ENCODE peak calls at places on chromosomes 16 and 17, in ten cellular contexts. One of them, this sample, is unnamed.

GRCh38 chr17:5135726-5136579 is 20.1 kb downstream of the USP6 start:
- DNase-seq in right atrium auricular region: peak; percentile 50
- DNase-seq in PC-3: no peak
- DNase-seq in thoracic aorta: no peak
- DNase-seq in gastrocnemius medialis: no peak
- DNase-seq in HAP-1: no peak
- DNase-seq in MG63: no peak
- DNase-seq in esophagus squamous epithelium: no peak
- DNase-seq in PC-9: no peak
- DNase-seq in BE2C: no peak
- DNase-seq in this sample: no peak

GRCh38 chr17:37490022-37490587 is 414 bp downstream of the DUSP14 start:
- DNase-seq in right atrium auricular region: no peak
- DNase-seq in PC-3: peak; percentile 38
- DNase-seq in thoracic aorta: no peak
- DNase-seq in gastrocnemius medialis: peak; percentile 13
- DNase-seq in HAP-1: peak; percentile 52
- DNase-seq in MG63: peak; percentile 83
- DNase-seq in esophagus squamous epithelium: no peak
- DNase-seq in PC-9: no peak
- DNase-seq in BE2C: peak; percentile 86
- DNase-seq in this sample: peak; percentile 67

GRCh38 chr17:31443386-31443785 is 51.9 kb downstream of the RAB11FIP4 start:
- DNase-seq in right atrium auricular region: no peak
- DNase-seq in PC-3: no peak
- DNase-seq in thoracic aorta: no peak
- DNase-seq in gastrocnemius medialis: no peak
- DNase-seq in HAP-1: no peak
- DNase-seq in MG63: no peak
- DNase-seq in esophagus squamous epithelium: no peak
- DNase-seq in PC-9: no peak
- DNase-seq in BE2C: no peak
- DNase-seq in this sample: no peak

GRCh38 chr17:67032985-67033384 is 11.4 kb upstream of the CACNG1 start:
- DNase-seq in right atrium auricular region: no peak
- DNase-seq in PC-3: no peak
- DNase-seq in thoracic aorta: no peak
- DNase-seq in gastrocnemius medialis: no peak
- DNase-seq in HAP-1: no peak
- DNase-seq in MG63: no peak
- DNase-seq in esophagus squamous epithelium: no peak
- DNase-seq in PC-9: no peak
- DNase-seq in BE2C: no peak
- DNase-seq in this sample: no peak

GRCh38 chr16:65071371-65072311 is 50.2 kb downstream of the CDH11 start:
- DNase-seq in right atrium auricular region: peak; percentile 79
- DNase-seq in PC-3: peak; percentile 42
- DNase-seq in thoracic aorta: peak; percentile 10
- DNase-seq in gastrocnemius medialis: peak; percentile 86
- DNase-seq in HAP-1: no peak
- DNase-seq in MG63: peak; percentile 60
- DNase-seq in esophagus squamous epithelium: no peak
- DNase-seq in PC-9: no peak
- DNase-seq in BE2C: no peak
- DNase-seq in this sample: peak; percentile 21

GRCh38 chr17:80453980-80454556 is 22.3 kb downstream of the NPTX1 start:
- DNase-seq in right atrium auricular region: no peak
- DNase-seq in PC-3: no peak
- DNase-seq in thoracic aorta: no peak
- DNase-seq in gastrocnemius medialis: no peak
- DNase-seq in HAP-1: no peak
- DNase-seq in MG63: no peak
- DNase-seq in esophagus squamous epithelium: no peak
- DNase-seq in PC-9: no peak
- DNase-seq in BE2C: no peak
- DNase-seq in this sample: no peak

GRCh38 chr17:1090454-1091189 is 89.2 kb downstream of the ABR start:
- DNase-seq in right atrium auricular region: no peak
- DNase-seq in PC-3: no peak
- DNase-seq in thoracic aorta: no peak
- DNase-seq in gastrocnemius medialis: no peak
- DNase-seq in HAP-1: no peak
- DNase-seq in MG63: no peak
- DNase-seq in esophagus squamous epithelium: no peak
- DNase-seq in PC-9: no peak
- DNase-seq in BE2C: no peak
- DNase-seq in this sample: no peak

GRCh38 chr17:49214665-49215360 is 4.3 kb downstream of the ABI3 start:
- DNase-seq in right atrium auricular region: no peak
- DNase-seq in PC-3: no peak
- DNase-seq in thoracic aorta: no peak
- DNase-seq in gastrocnemius medialis: no peak
- DNase-seq in HAP-1: no peak
- DNase-seq in MG63: peak; percentile 33
- DNase-seq in esophagus squamous epithelium: no peak
- DNase-seq in PC-9: no peak
- DNase-seq in BE2C: no peak
- DNase-seq in this sample: peak; percentile 32

GRCh38 chr16:49362230-49362629 is 11.4 kb upstream of the C16orf78 start:
- DNase-seq in right atrium auricular region: no peak
- DNase-seq in PC-3: no peak
- DNase-seq in thoracic aorta: no peak
- DNase-seq in gastrocnemius medialis: no peak
- DNase-seq in HAP-1: no peak
- DNase-seq in MG63: no peak
- DNase-seq in esophagus squamous epithelium: no peak
- DNase-seq in PC-9: no peak
- DNase-seq in BE2C: no peak
- DNase-seq in this sample: no peak

GRCh38 chr16:19835989-19836421 is 48.6 kb downstream of the GPRC5B start:
- DNase-seq in right atrium auricular region: no peak
- DNase-seq in PC-3: no peak
- DNase-seq in thoracic aorta: no peak
- DNase-seq in gastrocnemius medialis: no peak
- DNase-seq in HAP-1: no peak
- DNase-seq in MG63: no peak
- DNase-seq in esophagus squamous epithelium: no peak
- DNase-seq in PC-9: no peak
- DNase-seq in BE2C: no peak
- DNase-seq in this sample: no peak

GRCh38 chr17:66764559-66764958 is 70.4 kb upstream of the CACNG5 start:
- DNase-seq in right atrium auricular region: no peak
- DNase-seq in PC-3: no peak
- DNase-seq in thoracic aorta: no peak
- DNase-seq in gastrocnemius medialis: no peak
- DNase-seq in HAP-1: no peak
- DNase-seq in MG63: no peak
- DNase-seq in esophagus squamous epithelium: no peak
- DNase-seq in PC-9: no peak
- DNase-seq in BE2C: peak; percentile 86
- DNase-seq in this sample: no peak

GRCh38 chr17:15738066-15738465 is 6.0 kb downstream of the TBC1D26 start:
- DNase-seq in right atrium auricular region: no peak
- DNase-seq in PC-3: no peak
- DNase-seq in thoracic aorta: no peak
- DNase-seq in gastrocnemius medialis: no peak
- DNase-seq in HAP-1: no peak
- DNase-seq in MG63: no peak
- DNase-seq in esophagus squamous epithelium: no peak
- DNase-seq in PC-9: no peak
- DNase-seq in BE2C: no peak
- DNase-seq in this sample: no peak

GRCh38 chr16:27773344-27773743 is 223.4 kb downstream of the KATNIP start:
- DNase-seq in right atrium auricular region: no peak
- DNase-seq in PC-3: no peak
- DNase-seq in thoracic aorta: no peak
- DNase-seq in gastrocnemius medialis: no peak
- DNase-seq in HAP-1: no peak
- DNase-seq in MG63: no peak
- DNase-seq in esophagus squamous epithelium: no peak
- DNase-seq in PC-9: no peak
- DNase-seq in BE2C: no peak
- DNase-seq in this sample: no peak

GRCh38 chr17:8621585-8621984 is 8.9 kb downstream of the MYH10 start:
- DNase-seq in right atrium auricular region: no peak
- DNase-seq in PC-3: no peak
- DNase-seq in thoracic aorta: no peak
- DNase-seq in gastrocnemius medialis: no peak
- DNase-seq in HAP-1: no peak
- DNase-seq in MG63: no peak
- DNase-seq in esophagus squamous epithelium: no peak
- DNase-seq in PC-9: no peak
- DNase-seq in BE2C: no peak
- DNase-seq in this sample: no peak

GRCh38 chr17:34725008-34725407 is 145.6 kb downstream of the TMEM132E start:
- DNase-seq in right atrium auricular region: no peak
- DNase-seq in PC-3: no peak
- DNase-seq in thoracic aorta: no peak
- DNase-seq in gastrocnemius medialis: no peak
- DNase-seq in HAP-1: no peak
- DNase-seq in MG63: no peak
- DNase-seq in esophagus squamous epithelium: no peak
- DNase-seq in PC-9: no peak
- DNase-seq in BE2C: no peak
- DNase-seq in this sample: no peak

GRCh38 chr17:69540356-69540755 is 125.9 kb downstream of the MAP2K6 start:
- DNase-seq in right atrium auricular region: no peak
- DNase-seq in PC-3: no peak
- DNase-seq in thoracic aorta: no peak
- DNase-seq in gastrocnemius medialis: no peak
- DNase-seq in HAP-1: no peak
- DNase-seq in MG63: no peak
- DNase-seq in esophagus squamous epithelium: no peak
- DNase-seq in PC-9: no peak
- DNase-seq in BE2C: no peak
- DNase-seq in this sample: no peak

GRCh38 chr16:89668790-89669158 is 11.1 kb downstream of the SPATA33 start:
- DNase-seq in right atrium auricular region: no peak
- DNase-seq in PC-3: no peak
- DNase-seq in thoracic aorta: no peak
- DNase-seq in gastrocnemius medialis: no peak
- DNase-seq in HAP-1: no peak
- DNase-seq in MG63: no peak
- DNase-seq in esophagus squamous epithelium: no peak
- DNase-seq in PC-9: no peak
- DNase-seq in BE2C: no peak
- DNase-seq in this sample: no peak
- H3K4me3 ChIP-seq in right atrium auricular region: no peak overlapping the region
- H3K4me3 ChIP-seq in PC-3: no peak overlapping the region
- H3K4me3 ChIP-seq in thoracic aorta: no peak overlapping the region
- H3K4me3 ChIP-seq in gastrocnemius medialis: no peak overlapping the region
- H3K4me3 ChIP-seq in HAP-1: no peak overlapping the region
- H3K4me3 ChIP-seq in MG63: no peak overlapping the region
- H3K4me3 ChIP-seq in esophagus squamous epithelium: no peak overlapping the region
- H3K4me3 ChIP-seq in PC-9: no peak overlapping the region
- H3K4me3 ChIP-seq in BE2C: no peak overlapping the region
- H3K4me3 ChIP-seq in this sample: no peak overlapping the region

GRCh38 chr16:66921758-66922450 is 3.2 kb upstream of the CDH16 start:
- DNase-seq in right atrium auricular region: no peak
- DNase-seq in PC-3: no peak
- DNase-seq in thoracic aorta: no peak
- DNase-seq in gastrocnemius medialis: no peak
- DNase-seq in HAP-1: no peak
- DNase-seq in MG63: no peak
- DNase-seq in esophagus squamous epithelium: no peak
- DNase-seq in PC-9: no peak
- DNase-seq in BE2C: no peak
- DNase-seq in this sample: no peak
- H3K4me3 ChIP-seq in right atrium auricular region: peak overlapping the region; percentile 60
- H3K4me3 ChIP-seq in PC-3: no peak overlapping the region
- H3K4me3 ChIP-seq in thoracic aorta: no peak overlapping the region
- H3K4me3 ChIP-seq in gastrocnemius medialis: peak overlapping the region; percentile 12
- H3K4me3 ChIP-seq in HAP-1: no peak overlapping the region
- H3K4me3 ChIP-seq in MG63: no peak overlapping the region
- H3K4me3 ChIP-seq in esophagus squamous epithelium: no peak overlapping the region
- H3K4me3 ChIP-seq in PC-9: no peak overlapping the region
- H3K4me3 ChIP-seq in BE2C: no peak overlapping the region
- H3K4me3 ChIP-seq in this sample: peak overlapping the region; percentile 79

DNA sequence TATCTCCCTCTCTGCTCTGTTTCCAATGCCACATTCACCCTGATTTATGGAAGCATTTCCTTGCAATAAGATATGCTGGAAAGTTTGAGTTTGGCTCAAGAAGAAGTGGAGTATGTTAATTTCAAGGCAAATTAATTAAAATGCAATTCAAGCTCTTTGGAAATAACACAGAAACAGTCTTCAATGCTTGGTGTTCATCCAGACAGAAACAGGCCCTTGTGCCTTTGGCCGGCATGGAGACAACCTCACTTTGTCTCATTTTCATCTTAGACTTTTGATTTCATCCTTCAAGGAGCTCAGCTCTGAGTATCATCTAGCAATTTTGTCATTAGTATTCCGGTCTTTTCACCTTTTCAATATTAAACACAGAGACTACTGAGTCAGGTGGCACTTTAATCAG is 210.0 kb downstream of the C16orf95 start:
- DNase-seq in right atrium auricular region: no peak
- DNase-seq in PC-3: no peak
- DNase-seq in thoracic aorta: no peak
- DNase-seq in gastrocnemius medialis: no peak
- DNase-seq in HAP-1: no peak
- DNase-seq in MG63: no peak
- DNase-seq in esophagus squamous epithelium: no peak
- DNase-seq in PC-9: no peak
- DNase-seq in BE2C: no peak
- DNase-seq in this sample: no peak
- H3K4me3 ChIP-seq in right atrium auricular region: no peak overlapping the region
- H3K4me3 ChIP-seq in PC-3: no peak overlapping the region
- H3K4me3 ChIP-seq in thoracic aorta: no peak overlapping the region
- H3K4me3 ChIP-seq in gastrocnemius medialis: no peak overlapping the region
- H3K4me3 ChIP-seq in HAP-1: no peak overlapping the region
- H3K4me3 ChIP-seq in MG63: no peak overlapping the region
- H3K4me3 ChIP-seq in esophagus squamous epithelium: no peak overlapping the region
- H3K4me3 ChIP-seq in PC-9: no peak overlapping the region
- H3K4me3 ChIP-seq in BE2C: no peak overlapping the region
- H3K4me3 ChIP-seq in this sample: no peak overlapping the region

DNA sequence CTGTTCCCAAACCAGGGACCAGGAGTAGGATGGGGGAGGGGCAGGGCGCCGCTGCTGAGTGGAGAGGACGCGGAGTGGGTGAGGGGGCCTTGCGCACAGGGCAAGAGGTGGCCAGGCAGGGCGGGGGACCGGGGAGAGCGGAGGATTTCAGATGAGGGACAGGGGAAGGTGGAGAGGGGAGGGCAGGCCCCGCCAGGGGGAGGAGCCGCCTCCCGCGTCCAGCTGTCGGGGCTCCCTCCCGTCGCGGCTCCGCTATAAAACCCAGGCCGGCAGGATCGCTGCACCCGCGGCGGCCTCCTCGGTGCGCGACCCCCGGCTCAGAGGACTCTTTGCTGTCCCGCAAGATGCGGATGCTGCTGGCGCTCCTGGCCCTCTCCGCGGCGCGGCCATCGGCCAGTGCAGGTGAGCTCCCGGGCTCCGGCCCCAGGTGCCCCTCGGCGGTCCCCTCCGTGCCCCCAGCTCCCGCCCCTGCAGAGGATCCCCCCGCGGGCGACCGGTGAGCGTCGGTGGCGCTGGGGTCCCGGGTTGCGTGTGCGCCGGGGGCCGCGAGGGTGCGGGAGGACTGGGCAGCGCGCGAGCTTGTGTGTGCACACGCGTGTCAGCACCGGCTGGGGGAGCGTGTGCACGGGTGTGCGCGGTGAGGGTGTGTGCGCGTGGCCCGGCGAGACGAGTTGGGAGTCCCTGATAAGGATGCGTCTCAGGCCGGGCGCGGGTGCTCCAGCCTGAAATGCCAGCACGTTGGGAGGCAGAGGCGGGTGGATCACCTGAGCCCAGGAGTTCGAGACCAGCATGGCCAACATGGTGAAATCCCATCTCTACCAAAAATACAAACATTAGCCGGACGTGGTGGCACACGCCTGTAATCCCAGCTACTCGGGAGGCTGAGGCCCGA is at the start of gene CA4:
- DNase-seq in right atrium auricular region: no peak
- DNase-seq in PC-3: no peak
- DNase-seq in thoracic aorta: no peak
- DNase-seq in gastrocnemius medialis: no peak
- DNase-seq in HAP-1: no peak
- DNase-seq in MG63: no peak
- DNase-seq in esophagus squamous epithelium: no peak
- DNase-seq in PC-9: no peak
- DNase-seq in BE2C: no peak
- DNase-seq in this sample: no peak
- H3K4me3 ChIP-seq in right atrium auricular region: peak within 1 kb of the TSS; percentile 49
- H3K4me3 ChIP-seq in PC-3: no peak within 1 kb of the TSS
- H3K4me3 ChIP-seq in thoracic aorta: peak within 1 kb of the TSS; percentile 52
- H3K4me3 ChIP-seq in gastrocnemius medialis: peak within 1 kb of the TSS; percentile 50
- H3K4me3 ChIP-seq in HAP-1: no peak within 1 kb of the TSS
- H3K4me3 ChIP-seq in MG63: no peak within 1 kb of the TSS
- H3K4me3 ChIP-seq in esophagus squamous epithelium: no peak within 1 kb of the TSS
- H3K4me3 ChIP-seq in PC-9: no peak within 1 kb of the TSS
- H3K4me3 ChIP-seq in BE2C: no peak within 1 kb of the TSS
- H3K4me3 ChIP-seq in this sample: peak within 1 kb of the TSS; percentile 53